ENCODE peak calls at places on chromosome 2, in ten cellular contexts. D is NCI-H2081, K is lung microvascular endothelial cell, S is D341Med, C is GM10248, J is T-helper 9 cell, U is GM23248, X is AG08396, Q is left cardiac atrium, A is HS-5. P is an unnamed sample.
A peak's percentile ranks its signal among the peaks of the same experiment; 100 is the strongest.

GRCh38 chr2:198374375-198375072 is 570.1 kb downstream of the PLCL1 start:
- DNase-seq in D (peak; percentile 73), K (peak; percentile 70), S (peak; percentile 34), C (peak; percentile 15), J (no peak), U (peak; percentile 80), X (peak; percentile 32), Q (no peak), A (peak; percentile 38), P (peak; percentile 41)

GRCh38 chr2:58680938-58681337 is 439.8 kb upstream of the FANCL start:
- DNase-seq in D (peak; percentile 37), K (peak; percentile 6), S (no peak), C (no peak), J (no peak), U (peak; percentile 44), X (no peak), Q (no peak), A (no peak), P (no peak)

GRCh38 chr2:41910126-41910525 is 137.7 kb upstream of the PKDCC start:
- DNase-seq in D (no peak), K (no peak), S (no peak), C (no peak), J (no peak), U (peak; percentile 90), X (no peak), Q (no peak), A (no peak), P (no peak)

GRCh38 chr2:175854665-175855064 is 147.4 kb downstream of the LNPK start:
- DNase-seq in D (peak; percentile 24), K (no peak), S (no peak), C (no peak), J (no peak), U (no peak), X (no peak), Q (no peak), A (no peak), P (no peak)

GRCh38 chr2:37570773-37571570 is 100.5 kb downstream of the CDC42EP3 start:
- DNase-seq in D (no peak), K (peak; percentile 88), S (no peak), C (peak; percentile 38), J (no peak), U (peak; percentile 96), X (peak; percentile 49), Q (peak; percentile 41), A (peak; percentile 82), P (no peak)

GRCh38 chr2:48548871-48549270 is 18.9 kb downstream of the STON1 start:
- DNase-seq in D (no peak), K (no peak), S (no peak), C (no peak), J (no peak), U (peak; percentile 30), X (peak; percentile 55), Q (no peak), A (no peak), P (no peak)

GRCh38 chr2:238596571-238597551 is 170.1 kb downstream of the ASB1 start:
- DNase-seq in D (no peak), K (peak; percentile 91), S (no peak), C (no peak), J (no peak), U (peak; percentile 93), X (peak; percentile 90), Q (peak; percentile 57), A (peak; percentile 94), P (no peak)

GRCh38 chr2:230748087-230748486 is 35.4 kb downstream of the CAB39 start:
- DNase-seq in D (no peak), K (peak; percentile 92), S (no peak), C (no peak), J (no peak), U (no peak), X (no peak), Q (no peak), A (no peak), P (no peak)

GRCh38 chr2:221124542-221125235 is 447.4 kb downstream of the EPHA4 start:
- DNase-seq in D (peak; percentile 66), K (no peak), S (peak; percentile 39), C (no peak), J (no peak), U (peak; percentile 52), X (no peak), Q (no peak), A (no peak), P (peak; percentile 49)

P was measured in DMS153.